ENCODE peak calls at places on chromosomes 3 and 15, in four cellular contexts. O, Z, N and J are unnamed samples.
A peak's percentile ranks its signal among the peaks of the same experiment; 100 is the strongest.

GRCh38 chr3:104951426-104951825 is 415.3 kb upstream of the ALCAM start:
- DNase-seq in Z (no peak), N (no peak), O (no peak), J (no peak)

GRCh38 chr15:94230436-94230885 is 900 bp upstream of the MCTP2 start:
- DNase-seq in Z (no peak), O (no peak), N (no peak), J (no peak)

GRCh38 chr3:42758126-42758525 is 14.9 kb downstream of the CCDC13 start:
- DNase-seq in Z (no peak), O (no peak), N (no peak), J (no peak)

GRCh38 chr3:178291971-178292370 is 244.3 kb upstream of the KCNMB2 start:
- DNase-seq in Z (no peak), O (no peak), N (no peak), J (no peak)

GRCh38 chr3:195905970-195906864 is 2.1 kb downstream of the TNK2 start:
- DNase-seq in Z (no peak), N (no peak), O (no peak), J (no peak)

GRCh38 chr3:69086133-69086722 is 1.5 kb downstream of the ARL6IP5 start:
- DNase-seq in Z (peak; percentile 83), N (peak; percentile 72), O (peak; percentile 57), J (no peak)

GRCh38 chr3:120416868-120417267 is 33.9 kb downstream of the FSTL1 start:
- DNase-seq in O (no peak), N (no peak), Z (no peak), J (no peak)

GRCh38 chr3:34140606-34141005 is 342.2 kb downstream of the PDCD6IP start:
- DNase-seq in Z (no peak), O (no peak), N (no peak), J (no peak)

GRCh38 chr3:149388001-149388435 is 10.6 kb upstream of the TM4SF1 start:
- DNase-seq in O (no peak), Z (no peak), N (no peak), J (no peak)

GRCh38 chr15:75181780-75182179 is 19.9 kb upstream of the C15orf39 start:
- DNase-seq in N (no peak), O (no peak), Z (no peak), J (no peak)

GRCh38 chr3:16978921-16979271 is 94.1 kb downstream of the PLCL2 start:
- DNase-seq in Z (no peak), O (no peak), N (no peak), J (no peak)

GRCh38 chr3:61938878-61939549 is 377.6 kb downstream of the PTPRG start:
- DNase-seq in O (no peak), N (no peak), Z (no peak), J (no peak)

GRCh38 chr3:172550347-172550943 is 27.2 kb upstream of the TNFSF10 start:
- DNase-seq in O (no peak), Z (no peak), N (no peak), J (no peak)

GRCh38 chr3:98980915-98981596 is 79.6 kb upstream of the DCBLD2 start:
- DNase-seq in O (no peak), N (no peak), Z (no peak), J (no peak)

GRCh38 chr15:50872832-50873231 is 35.7 kb upstream of the AP4E1 start:
- DNase-seq in Z (no peak), N (no peak), O (no peak), J (no peak)

GRCh38 chr3:135622215-135622614 is 343.3 kb upstream of the PPP2R3A start:
- DNase-seq in N (no peak), O (no peak), Z (no peak), J (no peak)

GRCh38 chr3:117408811-117409210 is 699.2 kb downstream of the TUSC7 start:
- DNase-seq in N (no peak), O (no peak), Z (no peak), J (no peak)

GRCh38 chr3:158102660-158103085 is 3.5 kb downstream of the SHOX2 start:
- DNase-seq in Z (no peak), O (no peak), N (no peak), J (no peak)

GRCh38 chr15:60328852-60329443 is 68.8 kb downstream of the ANXA2 start:
- DNase-seq in N (no peak), O (no peak), Z (no peak), J (peak; percentile 28)

GRCh38 chr3:184158394-184158793 is 3.2 kb downstream of the DVL3 start:
- DNase-seq in Z (no peak), N (no peak), O (no peak), J (no peak)

GRCh38 chr15:22895465-22896190 is 57.2 kb downstream of the NIPA2 start:
- DNase-seq in N (no peak), O (no peak), Z (no peak), J (no peak)

GRCh38 chr15:67685008-67685599 is 140.2 kb upstream of the SKOR1 start:
- DNase-seq in O (no peak), Z (peak; percentile 23), N (no peak), J (no peak)

GRCh38 chr15:73631915-73632669 is 1.1 kb downstream of the NPTN start:
- DNase-seq in N (no peak), Z (no peak), O (no peak), J (no peak)

GRCh38 chr3:196193738-196194541 is 17.3 kb downstream of the ZDHHC19 start:
- DNase-seq in Z (no peak), N (no peak), O (no peak), J (no peak)

GRCh38 chr3:126389112-126389791 is 5.5 kb upstream of the CFAP100 start:
- DNase-seq in N (peak; percentile 91), O (peak; percentile 78), Z (peak; percentile 33), J (peak; percentile 77)

GRCh38 chr3:150106752-150107428 is 136.2 kb upstream of the PFN2 start:
- DNase-seq in N (no peak), Z (no peak), O (no peak), J (no peak)

GRCh38 chr15:34013746-34014145 is 25.3 kb downstream of the AVEN start:
- DNase-seq in N (no peak), O (no peak), Z (no peak), J (no peak)

GRCh38 chr15:38589502-38589901 is 24.9 kb upstream of the RASGRP1 start:
- DNase-seq in O (no peak), Z (no peak), N (no peak), J (no peak)

GRCh38 chr3:17088602-17089313 is 204.0 kb downstream of the PLCL2 start:
- DNase-seq in O (no peak), N (no peak), Z (no peak), J (no peak)

GRCh38 chr15:67079361-67079760 is 14.0 kb downstream of the SMAD3 start:
- DNase-seq in N (no peak), Z (no peak), O (no peak), J (no peak)

GRCh38 chr3:178508443-178508825 is 27.8 kb upstream of the KCNMB2 start:
- DNase-seq in O (no peak), N (no peak), Z (no peak), J (no peak)

GRCh38 chr15:75233504-75234190 is 24.5 kb upstream of the GOLGA6C start:
- DNase-seq in Z (no peak), N (no peak), O (no peak), J (no peak)

GRCh38 chr3:52188586-52189404 is 9.2 kb upstream of the ALAS1 start:
- DNase-seq in Z (no peak), O (no peak), N (no peak), J (no peak)

GRCh38 chr15:84621358-84621979 is 20.7 kb downstream of the ZSCAN2 start:
- DNase-seq in N (no peak), O (no peak), Z (no peak), J (no peak)

GRCh38 chr3:179156775-179157174 is 8.6 kb downstream of the PIK3CA start:
- DNase-seq in Z (no peak), N (no peak), O (no peak), J (no peak)